ENCODE peak calls at places on chromosomes 16 and 17, in ten cellular contexts. D is tibial nerve, R is transverse colon, U is sigmoid colon, Q is K562, Y is stomach, A is H1, I is suprapubic skin, K is GM12878, S is SK-N-SH. J is an unnamed sample. For H3K36me3, the result is how much of the 10 kb centered on the place peaks cover.

GRCh38 chr17:17822189-17822978 is 14.4 kb downstream of the SREBF1 start:
- DNase-seq in D (peak), R (no peak), U (peak), Q (no peak), Y (peak), A (no peak), I (peak), K (no peak), S (no peak), J (peak)

GRCh38 chr17:4949321-4950074 is 1.2 kb upstream of the PFN1 start:
- DNase-seq in D (no peak), R (peak), U (peak), Q (peak), Y (peak), A (no peak), I (no peak), K (no peak), S (peak), J (peak)

GRCh38 chr16:52561910-52562741 is 15.2 kb upstream of the TOX3 start:
- DNase-seq in D (no peak), R (peak), U (no peak), Q (no peak), Y (peak), A (no peak), I (no peak), K (no peak), S (no peak), J (no peak)

GRCh38 chr17:43608313-43608712 is 53.4 kb downstream of the MEOX1 start:
- DNase-seq in D (no peak), R (no peak), U (no peak), Q (no peak), Y (no peak), A (no peak), I (no peak), K (peak), S (no peak), J (no peak)

GRCh38 chr17:55161935-55162555 is 102.7 kb upstream of the HLF start:
- DNase-seq in D (no peak), R (no peak), U (no peak), Q (no peak), Y (no peak), A (no peak), I (no peak), K (no peak), S (no peak), J (no peak)

GRCh38 chr16:88927661-88928060 is 49.3 kb downstream of the CBFA2T3 start:
- DNase-seq in D (no peak), R (no peak), U (no peak), Q (no peak), Y (no peak), A (no peak), I (no peak), K (no peak), S (no peak), J (no peak)

GRCh38 chr17:58641937-58642336 is 49.9 kb downstream of the TEX14 start:
- DNase-seq in D (no peak), R (no peak), U (no peak), Q (no peak), Y (no peak), A (no peak), I (no peak), K (no peak), S (no peak), J (no peak)

GRCh38 chr16:67241008-67241900 is 6.0 kb downstream of the FHOD1 start:
- DNase-seq in D (no peak), R (peak), U (no peak), Q (peak), Y (peak), A (no peak), I (no peak), K (no peak), S (no peak), J (peak)

GRCh38 chr17:66737524-66737923 is 97.4 kb upstream of the CACNG5 start:
- DNase-seq in D (no peak), R (no peak), U (peak), Q (no peak), Y (no peak), A (peak), I (no peak), K (no peak), S (no peak), J (peak)

GRCh38 chr16:68005786-68006286 is 6.6 kb upstream of the DPEP2 start:
- DNase-seq in D (peak), R (peak), U (no peak), Q (no peak), Y (peak), A (no peak), I (no peak), K (no peak), S (no peak), J (no peak)

GRCh38 chr16:88497561-88498420 is 44.7 kb downstream of the ZFPM1 start:
- DNase-seq in D (no peak), R (no peak), U (no peak), Q (peak), Y (no peak), A (no peak), I (no peak), K (no peak), S (no peak), J (no peak)

GRCh38 chr17:34798581-34798980 is 162.7 kb downstream of the CCT6B start:
- DNase-seq in D (no peak), R (no peak), U (no peak), Q (no peak), Y (no peak), A (peak), I (no peak), K (no peak), S (no peak), J (no peak)

GRCh38 chr16:22098538-22099255 is 6.4 kb downstream of the VWA3A start:
- DNase-seq in D (no peak), R (no peak), U (no peak), Q (peak), Y (no peak), A (no peak), I (no peak), K (peak), S (peak), J (no peak)

GRCh38 chr16:50762241-50762640 is 20.4 kb downstream of the CYLD start:
- DNase-seq in D (no peak), R (no peak), U (no peak), Q (no peak), Y (no peak), A (no peak), I (no peak), K (no peak), S (no peak), J (no peak)

GRCh38 chr16:65015577-65015976 is 106.3 kb downstream of the CDH11 start:
- DNase-seq in D (no peak), R (no peak), U (no peak), Q (no peak), Y (no peak), A (no peak), I (no peak), K (no peak), S (no peak), J (no peak)

GRCh38 chr17:78082988-78083387 is 45.6 kb downstream of the TMC6 start:
- DNase-seq in D (no peak), R (no peak), U (no peak), Q (no peak), Y (no peak), A (no peak), I (no peak), K (no peak), S (no peak), J (no peak)

GRCh38 chr17:35548978-35549377 is 11.5 kb upstream of the SLFN12L start:
- DNase-seq in D (no peak), R (no peak), U (no peak), Q (no peak), Y (no peak), A (no peak), I (no peak), K (no peak), S (no peak), J (no peak)

GRCh38 chr16:52825882-52826281 is 226.8 kb downstream of the CHD9NB start:
- DNase-seq in D (no peak), R (no peak), U (no peak), Q (no peak), Y (no peak), A (no peak), I (no peak), K (no peak), S (no peak), J (no peak)

GRCh38 chr17:77863814-77864161 is 94.7 kb upstream of the TNRC6C start:
- DNase-seq in D (no peak), R (peak), U (no peak), Q (peak), Y (no peak), A (no peak), I (no peak), K (no peak), S (peak), J (no peak)

GRCh38 chr17:4412933-4413831 is 20.6 kb upstream of the SPNS3 start:
- DNase-seq in D (peak), R (peak), U (peak), Q (peak), Y (peak), A (peak), I (peak), K (peak), S (peak), J (peak)

GRCh38 chr16:17241264-17241835 is 229.4 kb downstream of the XYLT1 start:
- DNase-seq in D (peak), R (no peak), U (peak), Q (no peak), Y (no peak), A (no peak), I (no peak), K (no peak), S (no peak), J (no peak)

GRCh38 chr17:17682737-17683675 is 1.7 kb downstream of the RAI1 start:
- DNase-seq in D (peak), R (peak), U (peak), Q (peak), Y (peak), A (no peak), I (no peak), K (no peak), S (peak), J (peak)

GRCh38 chr17:17515921-17516295 is 19.7 kb upstream of the RASD1 start:
- DNase-seq in D (no peak), R (no peak), U (no peak), Q (no peak), Y (no peak), A (no peak), I (no peak), K (no peak), S (no peak), J (no peak)

GRCh38 chr17:72715906-72716572 is 376.4 kb downstream of the SLC39A11 start:
- DNase-seq in D (peak), R (no peak), U (no peak), Q (no peak), Y (no peak), A (no peak), I (no peak), K (no peak), S (no peak), J (no peak)

GRCh38 chr17:78173025-78173715 is 4.8 kb downstream of the SYNGR2 start:
- DNase-seq in D (no peak), R (peak), U (no peak), Q (no peak), Y (no peak), A (no peak), I (no peak), K (peak), S (no peak), J (no peak)

GRCh38 chr17:66423436-66423922 is 121.1 kb downstream of the PRKCA start:
- DNase-seq in D (no peak), R (no peak), U (no peak), Q (no peak), Y (no peak), A (no peak), I (no peak), K (no peak), S (no peak), J (no peak)

GRCh38 chr16:11634307-11634706 is 33.9 kb upstream of the SNN start:
- DNase-seq in D (no peak), R (no peak), U (no peak), Q (no peak), Y (no peak), A (no peak), I (no peak), K (no peak), S (no peak), J (no peak)

GRCh38 chr16:813204-813915 is 12.8 kb upstream of the GNG13 start:
- DNase-seq in D (peak), R (peak), U (no peak), Q (peak), Y (no peak), A (no peak), I (no peak), K (no peak), S (peak), J (no peak)

GRCh38 chr16:87324411-87325275 is 7.5 kb upstream of the C16orf95 start:
- DNase-seq in D (no peak), R (peak), U (no peak), Q (peak), Y (no peak), A (peak), I (no peak), K (no peak), S (peak), J (no peak)

GRCh38 chr16:88013091-88013609 is 61.9 kb downstream of the BANP start:
- DNase-seq in D (no peak), R (peak), U (peak), Q (no peak), Y (peak), A (no peak), I (no peak), K (no peak), S (no peak), J (no peak)

GRCh38 chr17:1312261-1312870 is 32.9 kb downstream of the TRARG1 start:
- DNase-seq in D (no peak), R (no peak), U (no peak), Q (peak), Y (no peak), A (no peak), I (no peak), K (no peak), S (peak), J (no peak)

GRCh38 chr16:23608194-23608593 is 12.1 kb upstream of the NDUFAB1 start:
- DNase-seq in D (no peak), R (no peak), U (no peak), Q (no peak), Y (no peak), A (no peak), I (no peak), K (no peak), S (no peak), J (no peak)

GRCh38 chr17:43940630-43941029 is 1.6 kb downstream of the PPY start:
- DNase-seq in D (no peak), R (no peak), U (no peak), Q (peak), Y (no peak), A (no peak), I (no peak), K (no peak), S (peak), J (no peak)

GRCh38 chr16:14668556-14669223 is 25.4 kb downstream of the PLA2G10 start:
- DNase-seq in D (no peak), R (peak), U (no peak), Q (no peak), Y (no peak), A (no peak), I (no peak), K (no peak), S (no peak), J (no peak)

GRCh38 chr16:14672403-14672971 is 21.6 kb downstream of the PLA2G10 start:
- DNase-seq in D (no peak), R (peak), U (no peak), Q (no peak), Y (peak), A (no peak), I (no peak), K (peak), S (no peak), J (no peak)

GRCh38 chr16:14669776-14670175 is 24.3 kb downstream of the PLA2G10 start:
- DNase-seq in D (no peak), R (peak), U (no peak), Q (no peak), Y (peak), A (no peak), I (no peak), K (no peak), S (no peak), J (peak)

DNA sequence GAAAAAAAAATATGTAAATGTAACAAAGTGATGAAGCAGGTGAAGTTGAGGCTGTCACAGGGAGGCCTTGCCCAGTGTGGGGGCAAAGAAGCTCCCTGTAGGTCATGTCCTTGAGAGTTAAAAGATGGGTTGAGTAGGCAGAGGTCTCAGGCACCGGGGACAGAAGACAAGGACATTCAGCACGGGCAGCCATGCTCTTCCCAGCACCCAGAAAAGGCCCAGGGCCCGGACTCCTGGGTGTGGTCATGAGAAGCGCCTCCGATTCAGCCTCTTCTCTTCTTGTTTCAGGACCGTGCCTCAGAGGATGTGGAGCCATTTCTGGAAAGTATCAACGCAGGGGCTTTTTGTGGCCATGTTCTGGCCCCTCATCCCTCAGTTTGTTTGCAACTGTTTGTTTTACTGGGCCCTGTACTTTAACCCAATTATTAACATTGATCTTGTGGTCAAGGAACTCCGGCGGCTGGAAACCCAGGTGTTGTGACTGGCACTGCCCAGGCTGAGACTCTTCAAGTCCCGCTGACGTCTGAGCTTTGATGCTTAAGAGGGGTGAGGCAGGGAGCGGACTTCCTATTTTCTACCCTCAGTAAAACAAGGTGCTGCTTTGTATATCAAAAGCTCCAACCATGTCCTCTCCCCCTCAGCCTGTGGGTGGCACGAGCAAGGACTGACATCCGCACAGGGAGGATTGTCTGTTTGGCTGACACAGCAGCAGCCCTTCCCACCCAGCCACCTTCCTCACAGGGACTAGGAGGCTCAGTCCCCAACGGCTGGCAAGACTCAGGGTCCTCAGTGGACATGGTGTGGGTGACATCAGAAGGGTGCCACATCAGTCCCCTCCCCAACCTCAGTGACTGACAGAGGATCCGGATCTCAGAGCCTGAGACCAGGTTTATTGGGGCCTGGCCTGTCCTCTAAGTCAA is 26.5 kb downstream of the PLA2G10 start:
- DNase-seq in D (no peak), R (peak), U (no peak), Q (no peak), Y (peak), A (no peak), I (no peak), K (no peak), S (no peak), J (no peak)
- H3K36me3 ChIP-seq in D (half or more), R (under half), U (half or more), Q (half or more), Y (half or more), A (half or more), I (half or more), K (under half), S (under half), J (under half)

DNA sequence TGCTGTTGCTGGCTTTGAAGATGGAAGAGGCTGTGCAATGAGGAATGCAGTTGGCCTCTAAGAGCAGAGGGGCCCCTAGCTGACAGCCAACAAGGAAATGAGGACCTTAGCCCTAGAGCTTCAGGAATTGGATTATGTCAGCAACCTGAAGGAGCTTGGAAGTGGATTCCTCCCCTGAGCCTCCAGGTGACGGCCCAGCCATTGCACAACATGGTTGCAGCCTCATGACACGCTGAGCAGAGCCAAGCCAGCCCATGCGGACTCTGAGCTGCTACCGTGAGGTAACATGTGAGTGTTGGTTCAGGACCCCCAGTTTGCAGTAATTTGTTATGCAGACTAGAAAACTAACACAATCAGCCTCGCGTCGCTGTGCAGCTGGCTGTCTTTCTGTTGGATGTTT is 20.2 kb downstream of the CCDC42 start:
- DNase-seq in D (no peak), R (no peak), U (no peak), Q (no peak), Y (no peak), A (no peak), I (no peak), K (no peak), S (no peak), J (no peak)
- TF ChIP-seq EP300 in D (no peak), R (no peak), U (no peak), Q (no peak), Y (no peak), A (no peak), I (no peak), K (no peak), S (no peak), J (no peak)

GRCh38 chr17:79966681-79967080 is 69.0 kb downstream of the TBC1D16 start:
- DNase-seq in D (no peak), R (no peak), U (no peak), Q (no peak), Y (no peak), A (no peak), I (no peak), K (no peak), S (no peak), J (no peak)

GRCh38 chr17:79968116-79968515 is 67.6 kb downstream of the TBC1D16 start:
- DNase-seq in D (no peak), R (no peak), U (no peak), Q (no peak), Y (no peak), A (no peak), I (peak), K (no peak), S (no peak), J (no peak)

GRCh38 chr17:79969906-79970305 is 65.8 kb downstream of the TBC1D16 start:
- DNase-seq in D (no peak), R (no peak), U (no peak), Q (no peak), Y (no peak), A (no peak), I (peak), K (no peak), S (no peak), J (no peak)

GRCh38 chr17:79970576-79971068 is 65.0 kb downstream of the TBC1D16 start:
- DNase-seq in D (no peak), R (peak), U (no peak), Q (no peak), Y (peak), A (no peak), I (peak), K (no peak), S (peak), J (no peak)

GRCh38 chr17:79965806-79966205 is 69.9 kb downstream of the TBC1D16 start:
- DNase-seq in D (no peak), R (no peak), U (peak), Q (no peak), Y (peak), A (no peak), I (peak), K (no peak), S (no peak), J (no peak)
- H3K36me3 ChIP-seq in D (under half), R (under half), U (under half), Q (under half), Y (under half), A (under half), I (under half), K (under half), S (under half), J (under half)

DNA sequence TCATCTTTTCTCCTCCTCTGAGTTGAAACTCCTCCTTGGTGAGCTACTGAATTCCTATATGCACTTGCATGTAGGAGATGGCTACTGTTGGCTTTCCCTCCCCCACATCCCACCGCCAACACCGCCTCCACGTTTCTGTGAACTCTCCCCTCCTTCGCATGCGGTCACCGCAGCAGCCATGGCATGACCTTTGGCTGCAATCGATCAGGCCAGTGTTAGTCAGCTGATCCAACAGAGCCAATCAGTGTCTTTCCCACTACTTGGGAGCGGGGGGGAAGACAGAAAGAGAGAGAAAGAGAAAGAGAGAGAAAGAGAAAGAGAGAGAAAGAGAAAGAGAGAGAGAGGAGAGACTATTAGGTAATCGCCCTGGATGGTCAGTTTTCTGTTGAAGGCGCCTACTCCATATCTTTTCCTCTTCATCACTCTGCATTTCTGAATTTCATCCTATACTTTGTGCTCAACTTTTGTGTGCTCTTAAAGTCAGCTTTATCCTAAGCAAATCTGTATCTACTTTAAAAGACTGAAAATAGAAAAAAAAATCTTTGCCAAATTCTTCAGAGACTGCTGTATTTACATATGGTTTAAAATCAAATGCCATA is 22.7 kb downstream of the ASGR1 start:
- DNase-seq in D (no peak), R (no peak), U (no peak), Q (peak), Y (no peak), A (no peak), I (no peak), K (no peak), S (no peak), J (no peak)
- TF ChIP-seq EP300 in D (no peak), R (no peak), U (no peak), Q (no peak), Y (no peak), A (no peak), I (no peak), K (no peak), S (no peak), J (no peak)

J was measured in ovary.